ENCODE peak calls at places on chromosome 20, in nine cellular contexts. L, M, G, T, J, W, B, N and P are unnamed samples.

GRCh38 chr20:51447097-51447764 is 95.3 kb downstream of the NFATC2 start:
- DNase-seq in N (peak; percentile 84), B (no peak), L (no peak), T (peak; percentile 94), G (no peak), M (peak; percentile 99), J (peak; percentile 37), W (peak; percentile 30), P (no peak)

GRCh38 chr20:63176035-63176434 is 39.9 kb downstream of the YTHDF1 start:
- DNase-seq in T (no peak), J (no peak), N (no peak), G (no peak), L (peak; percentile 66), M (peak; percentile 42), B (no peak), W (no peak), P (no peak)

GRCh38 chr20:13865825-13866351 is 81.1 kb downstream of the NDUFAF5 start:
- DNase-seq in N (no peak), L (no peak), T (peak; percentile 9), M (peak; percentile 50), G (no peak), W (no peak), B (peak; percentile 89), J (no peak), P (no peak)

GRCh38 chr20:14498809-14499208 is 161.4 kb upstream of the FLRT3 start:
- DNase-seq in J (no peak), M (no peak), L (no peak), N (no peak), G (no peak), W (no peak), T (peak; percentile 23), B (no peak), P (no peak)

GRCh38 chr20:41119593-41120561 is 17.5 kb upstream of the PLCG1 start:
- DNase-seq in T (no peak), N (no peak), W (no peak), J (no peak), B (no peak), L (no peak), M (no peak), G (no peak), P (no peak)

GRCh38 chr20:25308671-25309394 is 60.9 kb downstream of the PYGB start:
- DNase-seq in W (no peak), B (no peak), L (no peak), N (no peak), T (peak; percentile 82), G (no peak), M (peak; percentile 37), J (peak; percentile 34), P (no peak)

GRCh38 chr20:3123542-3123941 is 36.1 kb downstream of the FASTKD5 start:
- DNase-seq in L (no peak), W (no peak), N (no peak), T (no peak), M (no peak), B (no peak), G (no peak), J (no peak), P (no peak)

GRCh38 chr20:51470521-51470875 is 72.0 kb downstream of the NFATC2 start:
- DNase-seq in M (no peak), J (no peak), T (no peak), N (no peak), L (no peak), W (no peak), B (no peak), G (no peak), P (no peak)

GRCh38 chr20:34525709-34526416 is 9.6 kb downstream of the DYNLRB1 start:
- DNase-seq in M (peak; percentile 95), G (no peak), W (peak; percentile 54), T (peak; percentile 98), B (peak; percentile 95), L (no peak), N (peak; percentile 83), J (peak; percentile 85), P (no peak)

GRCh38 chr20:35108921-35109320 is 16.3 kb upstream of the TRPC4AP start:
- DNase-seq in W (no peak), G (no peak), N (no peak), B (no peak), M (no peak), J (no peak), L (no peak), T (no peak), P (no peak)

GRCh38 chr20:33709398-33709797 is 10.7 kb downstream of the PXMP4 start:
- DNase-seq in N (no peak), W (no peak), M (no peak), G (no peak), J (no peak), B (no peak), T (no peak), L (no peak), P (no peak)

GRCh38 chr20:6142348-6142993 is 19.6 kb upstream of the FERMT1 start:
- DNase-seq in B (peak; percentile 87), T (peak; percentile 70), L (peak; percentile 80), J (no peak), M (peak; percentile 83), N (no peak), W (no peak), G (peak; percentile 24), P (no peak)

GRCh38 chr20:49292010-49292409 is 14.2 kb upstream of the ZNFX1 start:
- DNase-seq in J (no peak), G (no peak), B (no peak), M (no peak), T (no peak), W (no peak), N (no peak), L (no peak), P (no peak)
- H3K9me3 ChIP-seq in J (peaks cover 7% of the 10 kb centered on the region), G (peaks cover 8% of the 10 kb centered on the region), B (peaks cover 8% of the 10 kb centered on the region), M (peaks cover 5% of the 10 kb centered on the region), T (no peaks in the 10 kb centered on the region), W (peaks cover 13% of the 10 kb centered on the region), N (no peaks in the 10 kb centered on the region), L (no peaks in the 10 kb centered on the region), P (peaks cover 18% of the 10 kb centered on the region)

DNA sequence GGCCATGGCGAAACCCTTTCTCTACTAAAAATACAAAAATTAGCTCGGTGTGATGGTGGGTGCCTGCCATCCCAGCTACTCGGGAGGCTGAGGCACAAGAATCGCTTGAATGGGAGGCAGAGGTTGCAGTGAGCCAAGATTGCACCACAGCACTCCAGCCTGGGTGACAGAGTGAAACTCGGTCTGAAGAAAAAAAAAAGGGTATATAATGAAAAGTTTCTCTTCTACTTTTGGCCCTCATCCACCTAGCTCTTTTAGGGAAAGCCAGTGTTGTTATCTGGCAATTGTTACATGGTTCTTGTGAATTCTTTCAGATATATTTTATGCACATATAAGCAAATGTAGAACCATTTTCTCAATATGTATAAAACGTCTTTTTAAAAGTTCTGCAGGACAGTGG is 19.0 kb downstream of the KIF3B start:
- DNase-seq in J (no peak), M (no peak), N (no peak), W (no peak), T (peak; percentile 54), G (no peak), B (no peak), L (no peak), P (no peak)
- H3K9me3 ChIP-seq in J (no peaks in the 10 kb centered on the region), M (no peaks in the 10 kb centered on the region), N (no peaks in the 10 kb centered on the region), W (no peaks in the 10 kb centered on the region), T (no peaks in the 10 kb centered on the region), G (no peaks in the 10 kb centered on the region), B (no peaks in the 10 kb centered on the region), L (no peaks in the 10 kb centered on the region), P (no peaks in the 10 kb centered on the region)

GRCh38 chr20:42430059-42430458 is 759.6 kb downstream of the PTPRT start:
- DNase-seq in T (no peak), G (no peak), M (no peak), B (no peak), N (no peak), J (no peak), L (no peak), W (peak; percentile 19), P (no peak)
- H3K9me3 ChIP-seq in T (no peaks in the 10 kb centered on the region), G (no peaks in the 10 kb centered on the region), M (no peaks in the 10 kb centered on the region), B (no peaks in the 10 kb centered on the region), N (no peaks in the 10 kb centered on the region), J (no peaks in the 10 kb centered on the region), L (no peaks in the 10 kb centered on the region), W (no peaks in the 10 kb centered on the region), P (no peaks in the 10 kb centered on the region)

GRCh38 chr20:56157530-56158203 is 90.9 kb upstream of the MC3R start:
- DNase-seq in W (no peak), M (no peak), L (no peak), B (no peak), J (no peak), G (no peak), N (no peak), T (no peak), P (no peak)

GRCh38 chr20:56158489-56158888 is 90.0 kb upstream of the MC3R start:
- DNase-seq in B (no peak), J (no peak), N (no peak), L (no peak), W (no peak), G (no peak), T (no peak), M (no peak), P (no peak)

GRCh38 chr20:56151834-56152233 is 96.7 kb upstream of the MC3R start:
- DNase-seq in J (peak; percentile 33), G (no peak), L (no peak), T (no peak), W (no peak), B (no peak), N (no peak), M (no peak), P (no peak)

GRCh38 chr20:56160956-56161355 is 87.6 kb upstream of the MC3R start:
- DNase-seq in J (no peak), N (no peak), M (no peak), T (no peak), L (no peak), B (no peak), W (no peak), G (no peak), P (no peak)

GRCh38 chr20:56155625-56156024 is 92.9 kb upstream of the MC3R start:
- DNase-seq in L (no peak), W (no peak), B (no peak), J (no peak), G (no peak), N (no peak), T (no peak), M (no peak), P (no peak)
- H3K9me3 ChIP-seq in L (no peaks in the 10 kb centered on the region), W (no peaks in the 10 kb centered on the region), B (no peaks in the 10 kb centered on the region), J (no peaks in the 10 kb centered on the region), G (no peaks in the 10 kb centered on the region), N (no peaks in the 10 kb centered on the region), T (no peaks in the 10 kb centered on the region), M (no peaks in the 10 kb centered on the region), P (no peaks in the 10 kb centered on the region)

GRCh38 chr20:30168025-30168799 is 1089.3 kb upstream of the DEFB115 start:
- DNase-seq in L (no peak), W (no peak), B (no peak), J (peak; percentile 37), G (no peak), M (no peak), T (no peak), N (peak; percentile 26), P (peak; percentile 9)
- H3K9me3 ChIP-seq in L (no peaks in the 10 kb centered on the region), W (no peaks in the 10 kb centered on the region), B (no peaks in the 10 kb centered on the region), J (no peaks in the 10 kb centered on the region), G (no peaks in the 10 kb centered on the region), M (no peaks in the 10 kb centered on the region), T (no peaks in the 10 kb centered on the region), N (no peaks in the 10 kb centered on the region), P (no peaks in the 10 kb centered on the region)